ENCODE peak calls at places on chromosomes 7 and 10, in six cellular contexts. I, K, S, H, B and T are unnamed samples.

GRCh38 chr10:68105820-68106219 is 3.5 kb upstream of the MYPN start:
- DNase-seq in I (peak), K (no peak), S (no peak), H (no peak), B (peak), T (no peak)

GRCh38 chr7:101739757-101740398 is 77.5 kb upstream of the CUX1 start:
- DNase-seq in I (no peak), K (no peak), S (no peak), H (peak), B (no peak), T (no peak)

GRCh38 chr7:47383696-47384445 is 198.0 kb downstream of the TNS3 start:
- DNase-seq in I (no peak), K (no peak), S (no peak), H (no peak), B (peak), T (no peak)

GRCh38 chr7:6556196-6556595 is 4.9 kb upstream of the GRID2IP start:
- DNase-seq in I (no peak), K (no peak), S (no peak), H (peak), B (no peak), T (no peak)

GRCh38 chr7:112707655-112708054 is 82.5 kb downstream of the TMEM168 start:
- DNase-seq in I (no peak), K (no peak), S (no peak), H (no peak), B (no peak), T (no peak)

GRCh38 chr10:60654813-60655464 is 123.3 kb upstream of the CDK1 start:
- DNase-seq in I (peak), K (no peak), S (no peak), H (no peak), B (no peak), T (peak)

GRCh38 chr10:129932996-129933395 is 31.1 kb downstream of the EBF3 start:
- DNase-seq in I (no peak), K (no peak), S (no peak), H (no peak), B (peak), T (no peak)

GRCh38 chr10:19488592-19489280 is 327.5 kb upstream of the PLXDC2 start:
- DNase-seq in I (no peak), K (no peak), S (peak), H (peak), B (peak), T (no peak)

GRCh38 chr10:12577610-12578009 is 228.3 kb downstream of the CAMK1D start:
- DNase-seq in I (no peak), K (no peak), S (no peak), H (no peak), B (no peak), T (no peak)

GRCh38 chr7:16925609-16926008 is 43.8 kb upstream of the AGR3 start:
- DNase-seq in I (no peak), K (no peak), S (no peak), H (no peak), B (no peak), T (no peak)

GRCh38 chr10:63217120-63217605 is 84.0 kb downstream of the NRBF2 start:
- DNase-seq in I (peak), K (no peak), S (no peak), H (no peak), B (no peak), T (no peak)

GRCh38 chr7:7719235-7719634 is 828 bp upstream of the RPA3 start:
- DNase-seq in I (peak), K (peak), S (peak), H (peak), B (no peak), T (peak)

GRCh38 chr10:93701903-93702277 is 502 bp downstream of the FRA10AC1 start:
- DNase-seq in I (peak), K (no peak), S (no peak), H (peak), B (no peak), T (no peak)

GRCh38 chr7:157760004-157760730 is 423.4 kb downstream of the DNAJB6 start:
- DNase-seq in I (no peak), K (no peak), S (no peak), H (no peak), B (no peak), T (no peak)

GRCh38 chr10:92641492-92641891 is 48.3 kb upstream of the HHEX start:
- DNase-seq in I (no peak), K (no peak), S (no peak), H (no peak), B (no peak), T (no peak)

GRCh38 chr7:30074422-30075030 is 46.3 kb downstream of the PLEKHA8 start:
- DNase-seq in I (no peak), K (no peak), S (no peak), H (no peak), B (no peak), T (no peak)

GRCh38 chr7:73307436-73307835 is 1.2 kb downstream of the NSUN5 start:
- DNase-seq in I (no peak), K (no peak), S (no peak), H (no peak), B (peak), T (no peak)

GRCh38 chr10:23037561-23037960 is 57.8 kb upstream of the MSRB2 start:
- DNase-seq in I (no peak), K (no peak), S (no peak), H (no peak), B (no peak), T (no peak)

GRCh38 chr10:5659702-5660528 is 6.5 kb downstream of the ASB13 start:
- DNase-seq in I (peak), K (peak), S (peak), H (peak), B (peak), T (peak)

GRCh38 chr10:128664729-128665128 is 538.5 kb upstream of the MKI67 start:
- DNase-seq in I (no peak), K (no peak), S (no peak), H (no peak), B (no peak), T (no peak)
- H3K27ac ChIP-seq in I (no peak), K (no peak), S (no peak), H (no peak), B (no peak), T (no peak)

GRCh38 chr7:45702751-45703150 is 128.6 kb downstream of the ADCY1 start:
- DNase-seq in I (no peak), K (no peak), S (no peak), H (no peak), B (no peak), T (no peak)
- H3K27ac ChIP-seq in I (no peak), K (no peak), S (no peak), H (no peak), B (no peak), T (no peak)

GRCh38 chr7:22185559-22185958 is 171.4 kb downstream of the RAPGEF5 start:
- DNase-seq in I (no peak), K (no peak), S (no peak), H (no peak), B (no peak), T (no peak)
- H3K27ac ChIP-seq in I (no peak), K (no peak), S (no peak), H (no peak), B (no peak), T (no peak)

GRCh38 chr7:147903871-147904576 is 686.5 kb upstream of the C7orf33 start:
- DNase-seq in I (no peak), K (no peak), S (no peak), H (no peak), B (no peak), T (no peak)
- H3K27ac ChIP-seq in I (no peak), K (no peak), S (no peak), H (no peak), B (no peak), T (no peak)

GRCh38 chr10:115856580-115856979 is 416.4 kb downstream of the GFRA1 start:
- DNase-seq in I (no peak), K (no peak), S (no peak), H (no peak), B (no peak), T (peak)

GRCh38 chr10:115854740-115855435 is 418.1 kb downstream of the GFRA1 start:
- DNase-seq in I (no peak), K (no peak), S (no peak), H (no peak), B (no peak), T (no peak)

GRCh38 chr10:115849197-115849596 is 423.8 kb downstream of the GFRA1 start:
- DNase-seq in I (no peak), K (no peak), S (no peak), H (no peak), B (no peak), T (no peak)

GRCh38 chr10:115850666-115851065 is 422.3 kb downstream of the GFRA1 start:
- DNase-seq in I (no peak), K (no peak), S (no peak), H (no peak), B (no peak), T (no peak)

DNA sequence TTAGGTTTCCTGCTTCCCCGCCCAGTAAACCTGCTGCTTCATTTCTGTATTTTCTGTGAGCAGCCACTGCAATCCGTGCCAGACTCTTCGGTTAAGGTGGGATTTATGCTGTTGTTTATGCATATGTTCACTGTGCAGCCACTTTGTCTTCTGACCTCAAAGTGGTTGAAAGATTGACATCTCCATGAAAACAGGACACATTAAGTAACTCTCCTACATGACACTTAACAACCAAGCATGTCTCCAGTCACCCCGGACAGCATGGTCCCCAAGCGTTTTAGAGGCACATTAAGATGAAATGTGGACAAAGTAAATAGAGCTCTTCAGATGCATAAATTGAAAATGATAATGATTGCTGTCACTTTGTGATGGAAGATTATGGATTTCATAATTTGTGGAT is 421.3 kb downstream of the GFRA1 start:
- DNase-seq in I (no peak), K (no peak), S (no peak), H (no peak), B (no peak), T (no peak)
- H3K27ac ChIP-seq in I (no peak), K (no peak), S (no peak), H (no peak), B (no peak), T (no peak)

GRCh38 chr10:36450385-36450784 is 675.0 kb upstream of the ANKRD30A start:
- DNase-seq in I (peak), K (peak), S (peak), H (no peak), B (no peak), T (no peak)

GRCh38 chr10:36448760-36449681 is 676.4 kb upstream of the ANKRD30A start:
- DNase-seq in I (no peak), K (no peak), S (no peak), H (no peak), B (no peak), T (no peak)

GRCh38 chr10:36443233-36443632 is 682.2 kb upstream of the ANKRD30A start:
- DNase-seq in I (no peak), K (no peak), S (no peak), H (no peak), B (no peak), T (no peak)

GRCh38 chr10:36451391-36451790 is 674.0 kb upstream of the ANKRD30A start:
- DNase-seq in I (no peak), K (no peak), S (no peak), H (no peak), B (no peak), T (no peak)

GRCh38 chr10:36446873-36447272 is 678.5 kb upstream of the ANKRD30A start:
- DNase-seq in I (no peak), K (no peak), S (peak), H (peak), B (no peak), T (no peak)
- H3K27ac ChIP-seq in I (no peak), K (no peak), S (no peak), H (no peak), B (no peak), T (no peak)

GRCh38 chr10:103850572-103850895 is 4.8 kb downstream of the SH3PXD2A start:
- DNase-seq in I (no peak), K (no peak), S (no peak), H (no peak), B (no peak), T (no peak)
- H3K27ac ChIP-seq in I (peak), K (peak), S (peak), H (no peak), B (peak), T (peak)

DNA sequence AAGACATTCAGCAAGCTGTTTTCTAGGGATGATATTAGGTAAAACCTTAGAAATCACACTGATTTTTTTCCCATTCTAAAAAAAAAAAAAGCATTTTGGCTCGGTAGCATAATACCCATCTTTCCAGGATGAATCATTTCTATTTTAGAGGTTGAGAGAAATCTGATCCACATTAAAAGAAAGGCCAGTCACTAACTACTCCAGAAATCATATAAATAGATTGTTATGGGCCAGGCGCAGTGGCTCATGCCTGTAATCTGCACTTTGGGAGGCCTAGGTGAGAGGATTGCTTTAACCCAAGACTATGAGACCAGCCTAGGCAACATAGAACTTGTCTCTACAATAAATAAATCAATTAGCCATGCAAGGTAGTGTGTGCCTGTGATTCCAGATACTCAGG is 164.3 kb downstream of the BAMBI start:
- DNase-seq in I (peak), K (no peak), S (peak), H (no peak), B (peak), T (no peak)
- H3K27ac ChIP-seq in I (peak), K (peak), S (peak), H (no peak), B (peak), T (no peak)

GRCh38 chr10:76430330-76430729 is 998.9 kb downstream of the LRMDA start:
- DNase-seq in I (no peak), K (no peak), S (no peak), H (no peak), B (no peak), T (no peak)

GRCh38 chr10:76429642-76430041 is 998.2 kb downstream of the LRMDA start:
- DNase-seq in I (no peak), K (no peak), S (no peak), H (peak), B (no peak), T (no peak)

GRCh38 chr10:76429331-76429625 is 997.9 kb downstream of the LRMDA start:
- DNase-seq in I (no peak), K (no peak), S (no peak), H (no peak), B (no peak), T (no peak)

GRCh38 chr10:76432274-76433012 is 1001.0 kb downstream of the LRMDA start:
- DNase-seq in I (peak), K (peak), S (peak), H (no peak), B (peak), T (no peak)

GRCh38 chr10:76428541-76429330 is 997.3 kb downstream of the LRMDA start:
- DNase-seq in I (peak), K (peak), S (no peak), H (no peak), B (no peak), T (peak)
- H3K27ac ChIP-seq in I (peak), K (peak), S (no peak), H (no peak), B (no peak), T (no peak)

GRCh38 chr7:44313621-44314031 is 11.8 kb downstream of the CAMK2B start:
- DNase-seq in I (no peak), K (no peak), S (no peak), H (no peak), B (peak), T (no peak)
- H3K27ac ChIP-seq in I (no peak), K (no peak), S (no peak), H (no peak), B (peak), T (no peak)